ENCODE peak calls at places on chromosomes 16 and 17, in seven cellular contexts. U, P, K, M, N, G and A are unnamed samples. For H3K9me3, the result is how much of the 10 kb centered on the place peaks cover.

GRCh38 chr16:84514874-84515835 is 10.7 kb upstream of the MEAK7 start:
- DNase-seq in U (no peak), P (peak), K (peak), M (peak), N (no peak), G (peak), A (peak)

GRCh38 chr17:75688209-75688771 is 21.2 kb downstream of the SAP30BP start:
- DNase-seq in U (no peak), P (no peak), K (no peak), M (no peak), N (no peak), G (peak), A (no peak)

GRCh38 chr17:47204722-47205418 is 4.3 kb upstream of the MYL4 start:
- DNase-seq in U (peak), P (peak), K (no peak), M (peak), N (peak), G (no peak), A (no peak)

GRCh38 chr16:27273670-27274522 is 5.3 kb upstream of the NSMCE1 start:
- DNase-seq in U (peak), P (peak), K (peak), M (no peak), N (peak), G (no peak), A (no peak)

GRCh38 chr17:27496005-27496404 is 39.8 kb downstream of the KSR1 start:
- DNase-seq in U (no peak), P (no peak), K (no peak), M (no peak), N (no peak), G (no peak), A (no peak)

GRCh38 chr16:85955566-85955965 is 56.6 kb downstream of the IRF8 start:
- DNase-seq in U (no peak), P (no peak), K (no peak), M (no peak), N (no peak), G (no peak), A (no peak)

GRCh38 chr17:50426472-50426782 is 409 bp downstream of the ACSF2 start:
- DNase-seq in U (no peak), P (no peak), K (no peak), M (no peak), N (no peak), G (no peak), A (no peak)

GRCh38 chr16:47977802-47978201 is 178.0 kb downstream of the ABCC12 start:
- DNase-seq in U (no peak), P (no peak), K (no peak), M (no peak), N (no peak), G (peak), A (no peak)

GRCh38 chr17:4998027-4998665 is 396 bp downstream of the KIF1C start:
- DNase-seq in U (no peak), P (no peak), K (peak), M (peak), N (no peak), G (peak), A (no peak)

GRCh38 chr17:78013683-78014467 is 55.4 kb downstream of the TNRC6C start:
- DNase-seq in U (peak), P (peak), K (peak), M (no peak), N (peak), G (peak), A (no peak)

GRCh38 chr17:18877104-18877503 is 19.2 kb downstream of the PRPSAP2 start:
- DNase-seq in U (peak), P (no peak), K (no peak), M (no peak), N (peak), G (no peak), A (no peak)

GRCh38 chr16:35745821-35746248 is 2286.4 kb downstream of the TP53TG3F start:
- DNase-seq in U (no peak), P (no peak), K (no peak), M (no peak), N (no peak), G (no peak), A (no peak)

GRCh38 chr16:35746963-35747657 is 2287.7 kb downstream of the TP53TG3F start:
- DNase-seq in U (no peak), P (no peak), K (no peak), M (no peak), N (peak), G (no peak), A (no peak)

GRCh38 chr16:35747658-35748455 is 2288.4 kb downstream of the TP53TG3F start:
- DNase-seq in U (no peak), P (no peak), K (no peak), M (no peak), N (peak), G (no peak), A (no peak)

GRCh38 chr16:35745191-35745590 is 2285.8 kb downstream of the TP53TG3F start:
- DNase-seq in U (no peak), P (no peak), K (no peak), M (no peak), N (peak), G (no peak), A (no peak)

DNA sequence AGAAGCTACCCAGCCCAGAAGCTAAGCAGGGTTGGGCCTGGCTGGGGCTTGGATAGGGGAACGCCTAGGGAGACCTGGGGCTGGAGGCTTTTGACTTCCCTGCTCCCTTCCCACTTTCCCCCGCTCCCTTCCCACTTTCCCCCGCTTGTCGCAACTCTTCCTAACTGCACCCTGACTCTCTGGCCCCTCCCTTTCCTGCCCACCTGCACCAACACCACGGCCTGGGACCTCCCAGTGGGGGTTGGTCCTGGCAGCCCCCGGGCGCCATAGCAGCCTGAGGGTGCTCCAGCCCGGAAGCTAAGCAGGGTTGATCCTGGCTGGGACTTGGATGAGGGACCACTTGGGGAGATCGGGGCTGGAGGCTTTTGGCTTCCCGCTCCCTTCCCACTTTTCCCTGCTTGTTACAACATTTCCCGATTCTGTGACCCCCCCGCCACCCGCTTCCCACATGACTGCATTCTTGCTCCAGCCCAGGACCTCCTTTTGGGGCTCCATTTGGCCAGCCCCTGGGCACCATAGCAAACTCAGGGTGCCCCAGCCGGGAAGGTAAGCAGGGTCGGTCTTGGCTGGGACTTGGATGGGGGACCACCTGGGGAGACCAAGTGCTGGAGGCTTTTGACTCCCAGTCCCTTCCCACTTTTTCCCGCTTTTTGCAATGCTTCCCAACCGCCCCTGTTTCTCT is 2287.0 kb downstream of the TP53TG3F start:
- DNase-seq in U (no peak), P (no peak), K (no peak), M (no peak), N (peak), G (no peak), A (no peak)
- H3K9me3 ChIP-seq in U (under half), P (under half), K (under half), M (under half), N (under half), G (under half), A (under half)

GRCh38 chr17:82948957-82949356 is 109.1 kb upstream of the ZNF750 start:
- DNase-seq in U (no peak), P (no peak), K (no peak), M (no peak), N (no peak), G (no peak), A (no peak)
- H3K9me3 ChIP-seq in U (half or more), P (under half), K (under half), M (under half), N (under half), G (under half), A (under half)

GRCh38 chr17:2394775-2395191 is 6.1 kb downstream of the MNT start:
- DNase-seq in U (no peak), P (no peak), K (no peak), M (peak), N (no peak), G (no peak), A (no peak)

GRCh38 chr17:2396568-2397246 is 4.2 kb downstream of the MNT start:
- DNase-seq in U (peak), P (peak), K (peak), M (peak), N (peak), G (peak), A (no peak)

GRCh38 chr17:2397247-2398171 is 3.4 kb downstream of the MNT start:
- DNase-seq in U (no peak), P (no peak), K (no peak), M (peak), N (peak), G (no peak), A (no peak)

GRCh38 chr17:2395258-2396170 is 5.3 kb downstream of the MNT start:
- DNase-seq in U (peak), P (no peak), K (no peak), M (peak), N (peak), G (no peak), A (no peak)

DNA sequence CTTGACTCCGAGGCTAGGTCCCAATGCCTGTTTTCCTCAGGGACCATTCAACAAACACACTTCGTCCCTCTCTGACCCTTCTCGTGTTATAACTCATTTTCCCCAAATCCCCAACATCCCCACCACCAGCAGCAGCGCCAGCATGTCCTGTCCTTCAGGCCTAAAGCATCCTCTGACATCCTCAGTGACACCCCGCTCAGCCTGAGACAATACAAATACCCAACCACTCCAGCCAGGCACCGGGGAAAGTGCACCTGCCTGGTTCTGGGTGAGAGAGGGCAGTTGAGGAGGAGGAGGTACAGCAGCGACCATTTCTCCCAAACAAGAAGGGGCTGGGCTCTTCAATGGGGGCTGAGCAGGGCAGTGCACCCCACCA is 4.7 kb downstream of the MNT start:
- DNase-seq in U (no peak), P (no peak), K (no peak), M (no peak), N (no peak), G (no peak), A (no peak)
- H3K9me3 ChIP-seq in U (under half), P (under half), K (under half), M (under half), N (under half), G (under half), A (under half)

GRCh38 chr16:35525979-35526590 is 2066.7 kb downstream of the TP53TG3F start:
- DNase-seq in U (no peak), P (no peak), K (no peak), M (no peak), N (no peak), G (no peak), A (no peak)
- H3K9me3 ChIP-seq in U (under half), P (under half), K (under half), M (under half), N (under half), G (under half), A (under half)

GRCh38 chr16:35185366-35186044 is 1726.1 kb downstream of the TP53TG3F start:
- DNase-seq in U (no peak), P (no peak), K (no peak), M (no peak), N (peak), G (no peak), A (no peak)

GRCh38 chr16:35188288-35189155 is 1729.1 kb downstream of the TP53TG3F start:
- DNase-seq in U (no peak), P (no peak), K (no peak), M (no peak), N (peak), G (no peak), A (no peak)

GRCh38 chr16:35187665-35188225 is 1728.3 kb downstream of the TP53TG3F start:
- DNase-seq in U (no peak), P (no peak), K (no peak), M (no peak), N (peak), G (no peak), A (no peak)

GRCh38 chr16:35184356-35184870 is 1725.0 kb downstream of the TP53TG3F start:
- DNase-seq in U (no peak), P (no peak), K (no peak), M (no peak), N (peak), G (no peak), A (no peak)

GRCh38 chr16:35186045-35186759 is 1726.8 kb downstream of the TP53TG3F start:
- DNase-seq in U (no peak), P (no peak), K (no peak), M (no peak), N (peak), G (no peak), A (no peak)
- H3K9me3 ChIP-seq in U (under half), P (under half), K (under half), M (under half), N (under half), G (under half), A (under half)